ENCODE peak calls at places on chromosomes 3 and 15, in five cellular contexts. I, G, S, O and B are unnamed samples.
A peak's percentile ranks its signal among the peaks of the same experiment; 100 is the strongest.

GRCh38 chr3:9820944-9821343 is 10.9 kb downstream of the TTLL3 start:
- DNase-seq in I (no peak), G (no peak), S (no peak), O (no peak), B (peak; percentile 71)

GRCh38 chr3:24137958-24138875 is 193.1 kb downstream of the NR1D2 start:
- DNase-seq in I (no peak), G (peak; percentile 37), S (peak; percentile 75), O (no peak), B (no peak)

GRCh38 chr3:129577925-129578742 is 28.3 kb downstream of the PLXND1 start:
- DNase-seq in I (no peak), G (no peak), S (no peak), O (no peak), B (no peak)

GRCh38 chr15:66078196-66078928 is 175.2 kb downstream of the MEGF11 start:
- DNase-seq in I (no peak), G (no peak), S (no peak), O (no peak), B (no peak)

GRCh38 chr3:8480699-8481098 is 20.9 kb upstream of the LMCD1 start:
- DNase-seq in I (no peak), G (no peak), S (no peak), O (no peak), B (no peak)

GRCh38 chr15:47620960-47621681 is 96.2 kb upstream of the SEMA6D start:
- DNase-seq in I (no peak), G (no peak), S (no peak), O (no peak), B (peak; percentile 10)

GRCh38 chr3:152209060-152209459 is 59.7 kb upstream of the MBNL1 start:
- DNase-seq in I (no peak), G (no peak), S (no peak), O (no peak), B (no peak)

GRCh38 chr3:2096196-2096595 is 2.5 kb upstream of the CNTN4 start:
- DNase-seq in I (no peak), G (no peak), S (no peak), O (no peak), B (no peak)

GRCh38 chr15:64961013-64961412 is 28.7 kb downstream of the SPG21 start:
- DNase-seq in I (no peak), G (no peak), S (no peak), O (no peak), B (no peak)

GRCh38 chr3:140677764-140678163 is at the start of gene TRIM42:
- DNase-seq in I (no peak), G (no peak), S (no peak), O (no peak), B (no peak)

GRCh38 chr3:115553796-115554495 is 69.4 kb upstream of the GAP43 start:
- DNase-seq in I (peak; percentile 13), G (no peak), S (no peak), O (no peak), B (no peak)

GRCh38 chr15:74234598-74234875 is 1.6 kb upstream of the CCDC33 start:
- DNase-seq in I (no peak), G (no peak), S (no peak), O (no peak), B (no peak)

GRCh38 chr3:120214161-120214560 is 70.9 kb downstream of the GPR156 start:
- DNase-seq in I (peak; percentile 32), G (no peak), S (no peak), O (no peak), B (peak; percentile 13)

GRCh38 chr3:197023241-197023997 is 6.2 kb downstream of the MELTF start:
- DNase-seq in I (no peak), G (no peak), S (no peak), O (no peak), B (no peak)

GRCh38 chr15:77589839-77590238 is 42.9 kb downstream of the LINGO1 start:
- DNase-seq in I (no peak), G (no peak), S (peak; percentile 71), O (no peak), B (no peak)

GRCh38 chr3:156978471-156978961 is 152.4 kb downstream of the LEKR1 start:
- DNase-seq in I (peak; percentile 5), G (no peak), S (no peak), O (no peak), B (peak; percentile 12)

GRCh38 chr3:132083583-132084372 is 49.0 kb upstream of the CPNE4 start:
- DNase-seq in I (peak; percentile 72), G (no peak), S (no peak), O (no peak), B (peak; percentile 63)

GRCh38 chr3:143974877-143975238 is 3.2 kb downstream of the DIPK2A start:
- DNase-seq in I (peak; percentile 34), G (no peak), S (no peak), O (no peak), B (no peak)

GRCh38 chr3:69665026-69665739 is 74.1 kb upstream of the MITF start:
- DNase-seq in I (peak; percentile 24), G (peak; percentile 66), S (peak; percentile 56), O (no peak), B (peak; percentile 72)

GRCh38 chr15:74403981-74404563 is 29.7 kb downstream of the SEMA7A start:
- DNase-seq in I (no peak), G (no peak), S (no peak), O (no peak), B (no peak)

GRCh38 chr3:128665362-128666021 is 14.9 kb upstream of the RPN1 start:
- DNase-seq in I (peak; percentile 17), G (no peak), S (no peak), O (no peak), B (peak; percentile 48)

GRCh38 chr3:169090559-169090958 is 573.0 kb downstream of the MECOM start:
- DNase-seq in I (no peak), G (no peak), S (no peak), O (no peak), B (peak; percentile 74)

GRCh38 chr15:31200735-31201151 is 99.2 kb upstream of the TRPM1 start:
- DNase-seq in I (peak; percentile 69), G (peak; percentile 86), S (peak; percentile 57), O (no peak), B (peak; percentile 84)

GRCh38 chr3:73623996-73624362 is 762 bp downstream of the PDZRN3 start:
- DNase-seq in I (peak; percentile 70), G (peak; percentile 83), S (peak; percentile 71), O (no peak), B (peak; percentile 74)

GRCh38 chr3:16937421-16937820 is 52.7 kb downstream of the PLCL2 start:
- DNase-seq in I (no peak), G (no peak), S (no peak), O (no peak), B (no peak)

GRCh38 chr3:11969986-11970385 is 34.2 kb upstream of the SYN2 start:
- DNase-seq in I (no peak), G (no peak), S (no peak), O (no peak), B (no peak)

GRCh38 chr15:39413558-39413957 is 167.3 kb upstream of the THBS1 start:
- DNase-seq in I (no peak), G (no peak), S (no peak), O (no peak), B (no peak)

GRCh38 chr15:68279779-68280745 is 2.5 kb downstream of the FEM1B start:
- DNase-seq in I (no peak), G (no peak), S (no peak), O (no peak), B (no peak)

GRCh38 chr15:68279218-68279533 is 1.6 kb downstream of the FEM1B start:
- DNase-seq in I (no peak), G (no peak), S (no peak), O (no peak), B (no peak)

GRCh38 chr15:68277131-68277604 is 377 bp upstream of the FEM1B start:
- DNase-seq in I (peak; percentile 68), G (peak; percentile 70), S (peak; percentile 39), O (no peak), B (peak; percentile 67)

GRCh38 chr15:68277605-68278344 is at the start of gene FEM1B:
- DNase-seq in I (peak; percentile 92), G (peak; percentile 95), S (peak; percentile 92), O (peak; percentile 87), B (peak; percentile 96)

DNA sequence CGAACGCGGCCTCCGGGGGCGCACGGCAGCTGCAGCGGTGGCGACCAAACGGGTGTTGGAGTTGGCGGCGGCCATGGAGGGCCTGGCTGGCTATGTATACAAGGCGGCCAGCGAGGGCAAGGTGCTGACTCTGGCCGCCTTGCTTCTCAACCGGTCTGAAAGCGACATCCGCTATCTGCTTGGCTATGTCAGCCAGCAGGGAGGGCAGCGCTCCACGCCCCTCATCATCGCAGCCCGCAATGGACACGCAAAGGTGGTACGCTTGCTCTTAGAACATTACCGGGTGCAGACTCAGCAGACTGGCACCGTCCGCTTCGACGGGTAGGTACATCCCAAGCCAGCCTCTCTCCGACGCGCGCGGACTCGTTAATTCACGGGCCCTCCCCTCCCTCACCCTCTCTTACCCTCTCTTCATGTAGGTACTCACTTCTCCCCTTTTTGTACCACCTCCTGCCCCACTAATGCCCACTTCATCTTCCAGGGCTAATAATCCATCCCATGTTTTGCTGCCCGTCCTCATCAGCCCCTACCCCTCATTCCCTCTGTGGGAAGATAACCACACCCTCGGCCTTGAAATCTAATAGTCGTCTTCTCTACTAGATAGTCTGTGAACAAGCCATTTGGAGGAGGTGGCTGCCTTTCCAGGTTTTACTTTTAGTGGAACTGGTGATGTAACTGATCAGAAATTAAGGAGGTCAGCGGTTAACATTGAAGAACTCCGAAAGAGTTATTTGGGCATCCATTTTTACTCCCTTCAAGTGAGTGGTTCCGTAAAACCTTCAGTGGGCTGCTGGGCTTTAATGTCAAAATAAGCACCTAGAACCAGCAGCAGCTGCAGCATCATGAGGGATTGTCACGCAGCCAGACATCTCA is 1.0 kb downstream of the FEM1B start:
- DNase-seq in I (peak; percentile 47), G (no peak), S (peak; percentile 74), O (no peak), B (peak; percentile 47)
- TF ChIP-seq CTCF in I (peak; percentile 47), G (peak; percentile 36), S (peak; percentile 34), O (peak; percentile 32), B (peak; percentile 56)

DNA sequence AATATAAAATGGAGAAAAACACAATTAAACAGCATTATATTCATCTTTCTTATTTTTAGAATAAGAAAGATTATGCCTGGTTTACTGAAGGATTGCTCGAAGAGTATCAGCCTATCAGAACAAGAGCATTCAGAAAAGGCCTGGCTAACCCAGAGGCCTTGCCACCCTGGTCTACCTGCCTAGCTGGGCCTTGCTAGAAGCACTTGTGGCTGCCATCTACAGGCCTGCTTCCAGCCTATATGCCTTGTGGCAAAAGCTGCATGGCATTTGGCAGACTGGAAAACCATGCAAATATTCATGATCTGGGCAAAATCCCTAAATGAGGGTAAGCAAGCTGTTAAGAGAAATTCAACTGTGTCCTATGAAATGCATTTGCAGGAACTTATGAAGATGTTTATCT is 9.3 kb upstream of the ATP13A4 start:
- DNase-seq in I (no peak), G (peak; percentile 17), S (peak; percentile 73), O (no peak), B (peak; percentile 5)
- TF ChIP-seq CTCF in I (no peak), G (peak; percentile 29), S (no peak), O (no peak), B (peak; percentile 44)

GRCh38 chr3:163043074-163043473 is 1546.5 kb downstream of the OTOL1 start:
- DNase-seq in I (peak; percentile 4), G (no peak), S (no peak), O (no peak), B (peak; percentile 61)
- TF ChIP-seq CTCF in I (peak; percentile 15), G (peak; percentile 20), S (no peak), O (peak; percentile 21), B (peak; percentile 81)

DNA sequence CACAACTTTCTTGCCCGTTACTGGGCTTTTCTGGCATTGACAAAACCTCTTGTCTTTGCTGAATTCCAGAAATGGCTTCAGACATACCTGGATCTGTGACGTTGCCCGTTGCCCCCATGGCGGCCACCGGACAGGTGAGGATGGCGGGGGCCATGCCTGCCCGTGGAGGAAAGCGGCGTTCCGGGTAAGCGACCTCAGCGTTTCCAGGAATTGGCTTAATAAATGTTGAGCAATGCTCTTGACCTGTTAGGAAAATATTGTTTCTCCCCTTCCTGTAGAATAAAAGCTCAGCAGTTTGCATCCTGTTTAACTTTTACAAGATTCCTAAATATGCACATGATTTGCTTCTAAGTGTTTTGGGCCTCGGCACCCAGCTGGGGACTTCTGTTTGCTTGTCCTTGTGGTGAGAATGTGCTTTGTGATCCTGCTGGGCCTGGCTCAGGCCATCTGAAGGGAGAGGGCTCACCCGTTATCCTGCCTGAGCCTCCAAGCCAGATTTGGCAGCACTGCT is 46.7 kb downstream of the ARNT2 start:
- DNase-seq in I (no peak), G (no peak), S (no peak), O (no peak), B (peak; percentile 93)
- TF ChIP-seq CTCF in I (no peak), G (no peak), S (no peak), O (no peak), B (peak; percentile 44)